ENCODE peak calls at places on chromosomes 11 and 22, in six cellular contexts. One of them, this sample, is unnamed.

GRCh38 chr11:33320814-33321330 is 63.7 kb downstream of the HIPK3 start:
- DNase-seq in psoas muscle: no peak
- DNase-seq in left ventricle myocardium inferior: no peak
- DNase-seq in tibial artery: no peak
- DNase-seq in endodermal cell: no peak
- DNase-seq in kidney: no peak
- DNase-seq in this sample: no peak

GRCh38 chr11:67371549-67372231 is 1.7 kb downstream of the CLCF1 start:
- DNase-seq in psoas muscle: no peak
- DNase-seq in left ventricle myocardium inferior: no peak
- DNase-seq in tibial artery: peak; percentile 82
- DNase-seq in endodermal cell: peak; percentile 85
- DNase-seq in kidney: no peak
- DNase-seq in this sample: peak; percentile 53

GRCh38 chr22:45453764-45454163 is 40.3 kb downstream of the RIBC2 start:
- DNase-seq in psoas muscle: peak; percentile 18
- DNase-seq in left ventricle myocardium inferior: no peak
- DNase-seq in tibial artery: no peak
- DNase-seq in endodermal cell: no peak
- DNase-seq in kidney: no peak
- DNase-seq in this sample: no peak

GRCh38 chr22:48713266-48714205 is 1114.1 kb downstream of the BRD1 start:
- DNase-seq in psoas muscle: peak; percentile 42
- DNase-seq in left ventricle myocardium inferior: peak; percentile 6
- DNase-seq in tibial artery: peak; percentile 45
- DNase-seq in endodermal cell: peak; percentile 35
- DNase-seq in kidney: peak; percentile 56
- DNase-seq in this sample: no peak

GRCh38 chr11:73493838-73494598 is 103.9 kb downstream of the FAM168A start:
- DNase-seq in psoas muscle: no peak
- DNase-seq in left ventricle myocardium inferior: no peak
- DNase-seq in tibial artery: no peak
- DNase-seq in endodermal cell: peak; percentile 88
- DNase-seq in kidney: no peak
- DNase-seq in this sample: no peak

GRCh38 chr11:14336507-14337503 is 22.2 kb downstream of the RRAS2 start:
- DNase-seq in psoas muscle: no peak
- DNase-seq in left ventricle myocardium inferior: no peak
- DNase-seq in tibial artery: no peak
- DNase-seq in endodermal cell: no peak
- DNase-seq in kidney: no peak
- DNase-seq in this sample: no peak

GRCh38 chr11:128189823-128190222 is 397.5 kb downstream of the ETS1 start:
- DNase-seq in psoas muscle: no peak
- DNase-seq in left ventricle myocardium inferior: no peak
- DNase-seq in tibial artery: no peak
- DNase-seq in endodermal cell: no peak
- DNase-seq in kidney: no peak
- DNase-seq in this sample: no peak

GRCh38 chr11:118628861-118629549 is 21.6 kb downstream of the PHLDB1 start:
- DNase-seq in psoas muscle: peak; percentile 70
- DNase-seq in left ventricle myocardium inferior: no peak
- DNase-seq in tibial artery: no peak
- DNase-seq in endodermal cell: no peak
- DNase-seq in kidney: no peak
- DNase-seq in this sample: no peak

GRCh38 chr11:85685820-85686459 is at the start of gene CCDC89:
- DNase-seq in psoas muscle: peak; percentile 85
- DNase-seq in left ventricle myocardium inferior: peak; percentile 77
- DNase-seq in tibial artery: peak; percentile 91
- DNase-seq in endodermal cell: no peak
- DNase-seq in kidney: peak; percentile 88
- DNase-seq in this sample: peak; percentile 93

GRCh38 chr22:46113910-46114517 is 36.3 kb upstream of the PPARA start:
- DNase-seq in psoas muscle: peak; percentile 83
- DNase-seq in left ventricle myocardium inferior: peak; percentile 66
- DNase-seq in tibial artery: peak; percentile 90
- DNase-seq in endodermal cell: no peak
- DNase-seq in kidney: no peak
- DNase-seq in this sample: peak; percentile 62

GRCh38 chr11:102117472-102118113 is 7.3 kb downstream of the YAP1 start:
- DNase-seq in psoas muscle: no peak
- DNase-seq in left ventricle myocardium inferior: no peak
- DNase-seq in tibial artery: no peak
- DNase-seq in endodermal cell: no peak
- DNase-seq in kidney: no peak
- DNase-seq in this sample: no peak

GRCh38 chr22:48204296-48204695 is 1441.8 kb downstream of the TBC1D22A start:
- DNase-seq in psoas muscle: no peak
- DNase-seq in left ventricle myocardium inferior: no peak
- DNase-seq in tibial artery: no peak
- DNase-seq in endodermal cell: no peak
- DNase-seq in kidney: no peak
- DNase-seq in this sample: no peak

GRCh38 chr11:82848829-82849228 is 51.4 kb downstream of the PRCP start:
- DNase-seq in psoas muscle: no peak
- DNase-seq in left ventricle myocardium inferior: no peak
- DNase-seq in tibial artery: no peak
- DNase-seq in endodermal cell: no peak
- DNase-seq in kidney: no peak
- DNase-seq in this sample: no peak

GRCh38 chr11:87463486-87464102 is 425.9 kb downstream of the TMEM135 start:
- DNase-seq in psoas muscle: no peak
- DNase-seq in left ventricle myocardium inferior: no peak
- DNase-seq in tibial artery: no peak
- DNase-seq in endodermal cell: peak; percentile 70
- DNase-seq in kidney: no peak
- DNase-seq in this sample: no peak

GRCh38 chr11:65663634-65664200 is 1.0 kb upstream of the RELA start:
- DNase-seq in psoas muscle: peak; percentile 83
- DNase-seq in left ventricle myocardium inferior: peak; percentile 56
- DNase-seq in tibial artery: peak; percentile 87
- DNase-seq in endodermal cell: no peak
- DNase-seq in kidney: peak; percentile 89
- DNase-seq in this sample: peak; percentile 80

DNA sequence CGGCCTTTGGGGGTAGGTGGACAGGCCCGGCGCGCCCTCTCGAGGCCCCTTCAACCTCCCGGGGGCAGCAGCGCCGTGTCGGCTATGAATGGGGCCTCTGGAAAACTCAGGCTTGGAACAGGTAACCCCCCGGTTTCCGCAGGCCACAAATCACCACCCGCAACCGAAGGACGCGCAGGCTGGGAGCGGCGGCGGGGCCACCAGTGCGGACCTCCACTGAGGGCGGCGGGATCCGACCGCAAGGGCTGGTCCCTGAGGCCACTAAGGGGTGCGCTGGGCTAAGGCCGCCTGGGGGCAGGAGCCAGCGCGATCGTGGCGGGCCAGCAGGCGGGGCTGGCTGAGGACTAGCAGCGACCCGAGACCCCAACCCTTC is 695 bp upstream of the ATF4 start:
- DNase-seq in psoas muscle: peak; percentile 84
- DNase-seq in left ventricle myocardium inferior: peak; percentile 62
- DNase-seq in tibial artery: peak; percentile 80
- DNase-seq in endodermal cell: no peak
- DNase-seq in kidney: peak; percentile 89
- DNase-seq in this sample: peak; percentile 61
- H3K27ac ChIP-seq in psoas muscle: peak overlapping the region; percentile 100
- H3K27ac ChIP-seq in left ventricle myocardium inferior: peak overlapping the region; percentile 99
- H3K27ac ChIP-seq in tibial artery: peak overlapping the region; percentile 98
- H3K27ac ChIP-seq in endodermal cell: peak overlapping the region; percentile 92
- H3K27ac ChIP-seq in kidney: peak overlapping the region; percentile 100
- H3K27ac ChIP-seq in this sample: peak overlapping the region; percentile 98

GRCh38 chr11:121563003-121563402 is 110.2 kb upstream of the SORL1-AS1 start:
- DNase-seq in psoas muscle: no peak
- DNase-seq in left ventricle myocardium inferior: no peak
- DNase-seq in tibial artery: no peak
- DNase-seq in endodermal cell: no peak
- DNase-seq in kidney: no peak
- DNase-seq in this sample: no peak

GRCh38 chr11:121559812-121560211 is 107.0 kb upstream of the SORL1-AS1 start:
- DNase-seq in psoas muscle: no peak
- DNase-seq in left ventricle myocardium inferior: no peak
- DNase-seq in tibial artery: no peak
- DNase-seq in endodermal cell: no peak
- DNase-seq in kidney: no peak
- DNase-seq in this sample: no peak

GRCh38 chr11:121561716-121562115 is 108.9 kb upstream of the SORL1-AS1 start:
- DNase-seq in psoas muscle: no peak
- DNase-seq in left ventricle myocardium inferior: no peak
- DNase-seq in tibial artery: no peak
- DNase-seq in endodermal cell: no peak
- DNase-seq in kidney: no peak
- DNase-seq in this sample: no peak

GRCh38 chr11:121561240-121561639 is 108.5 kb upstream of the SORL1-AS1 start:
- DNase-seq in psoas muscle: no peak
- DNase-seq in left ventricle myocardium inferior: no peak
- DNase-seq in tibial artery: no peak
- DNase-seq in endodermal cell: no peak
- DNase-seq in kidney: no peak
- DNase-seq in this sample: no peak

GRCh38 chr11:121560251-121560650 is 107.5 kb upstream of the SORL1-AS1 start:
- DNase-seq in psoas muscle: no peak
- DNase-seq in left ventricle myocardium inferior: no peak
- DNase-seq in tibial artery: no peak
- DNase-seq in endodermal cell: no peak
- DNase-seq in kidney: no peak
- DNase-seq in this sample: no peak
- H3K36me3 ChIP-seq in psoas muscle: no peaks in the 10 kb centered on the region
- H3K36me3 ChIP-seq in left ventricle myocardium inferior: peaks cover 3% of the 10 kb centered on the region
- H3K36me3 ChIP-seq in tibial artery: peaks cover 21% of the 10 kb centered on the region
- H3K36me3 ChIP-seq in endodermal cell: peaks cover 19% of the 10 kb centered on the region
- H3K36me3 ChIP-seq in kidney: peaks cover 17% of the 10 kb centered on the region
- H3K36me3 ChIP-seq in this sample: no peaks in the 10 kb centered on the region

GRCh38 chr22:19772422-19772672 is 11.8 kb downstream of the TBX1 start:
- DNase-seq in psoas muscle: no peak
- DNase-seq in left ventricle myocardium inferior: no peak
- DNase-seq in tibial artery: no peak
- DNase-seq in endodermal cell: no peak
- DNase-seq in kidney: peak; percentile 13
- DNase-seq in this sample: no peak

GRCh38 chr22:19770349-19771220 is 10.0 kb downstream of the TBX1 start:
- DNase-seq in psoas muscle: peak; percentile 40
- DNase-seq in left ventricle myocardium inferior: no peak
- DNase-seq in tibial artery: no peak
- DNase-seq in endodermal cell: no peak
- DNase-seq in kidney: peak; percentile 52
- DNase-seq in this sample: no peak

GRCh38 chr22:19773470-19774040 is 13.0 kb downstream of the TBX1 start:
- DNase-seq in psoas muscle: peak; percentile 30
- DNase-seq in left ventricle myocardium inferior: no peak
- DNase-seq in tibial artery: no peak
- DNase-seq in endodermal cell: no peak
- DNase-seq in kidney: peak; percentile 55
- DNase-seq in this sample: no peak

GRCh38 chr22:19774628-19775027 is 14.1 kb downstream of the TBX1 start:
- DNase-seq in psoas muscle: no peak
- DNase-seq in left ventricle myocardium inferior: peak; percentile 1
- DNase-seq in tibial artery: no peak
- DNase-seq in endodermal cell: no peak
- DNase-seq in kidney: no peak
- DNase-seq in this sample: no peak

GRCh38 chr22:19772673-19773469 is 12.3 kb downstream of the TBX1 start:
- DNase-seq in psoas muscle: peak; percentile 47
- DNase-seq in left ventricle myocardium inferior: no peak
- DNase-seq in tibial artery: no peak
- DNase-seq in endodermal cell: no peak
- DNase-seq in kidney: peak; percentile 73
- DNase-seq in this sample: no peak
- TF ChIP-seq CTCF in psoas muscle: no peak
- TF ChIP-seq CTCF in left ventricle myocardium inferior: no peak
- TF ChIP-seq CTCF in tibial artery: no peak
- TF ChIP-seq CTCF in endodermal cell: no peak
- TF ChIP-seq CTCF in kidney: no peak
- TF ChIP-seq CTCF in this sample: no peak

DNA sequence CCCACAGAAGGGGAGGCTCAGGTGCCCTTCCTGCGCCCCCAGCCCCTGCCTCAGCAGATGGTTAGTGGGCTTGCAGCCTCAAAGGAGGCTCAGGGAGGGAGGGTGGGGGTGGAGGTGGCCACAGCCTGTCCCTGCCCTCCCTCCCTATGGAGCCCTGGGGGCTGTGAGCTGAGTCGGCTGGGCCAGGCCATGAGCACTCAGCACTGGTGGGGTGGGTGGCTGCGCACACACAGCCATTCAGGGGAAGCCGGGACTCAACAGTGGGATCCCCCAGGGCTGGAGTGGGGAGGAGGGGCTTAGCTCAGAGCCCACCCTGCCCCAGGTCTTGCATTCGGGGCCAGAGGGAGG is 50.2 kb downstream of the FLRT1 start:
- DNase-seq in psoas muscle: no peak
- DNase-seq in left ventricle myocardium inferior: no peak
- DNase-seq in tibial artery: no peak
- DNase-seq in endodermal cell: no peak
- DNase-seq in kidney: no peak
- DNase-seq in this sample: no peak
- H3K27ac ChIP-seq in psoas muscle: no peak overlapping the region
- H3K27ac ChIP-seq in left ventricle myocardium inferior: no peak overlapping the region
- H3K27ac ChIP-seq in tibial artery: no peak overlapping the region
- H3K27ac ChIP-seq in endodermal cell: no peak overlapping the region
- H3K27ac ChIP-seq in kidney: peak overlapping the region; percentile 56
- H3K27ac ChIP-seq in this sample: peak overlapping the region; percentile 43

GRCh38 chr22:19463008-19463407 is 15.5 kb upstream of the C22orf39 start:
- DNase-seq in psoas muscle: no peak
- DNase-seq in left ventricle myocardium inferior: no peak
- DNase-seq in tibial artery: no peak
- DNase-seq in endodermal cell: no peak
- DNase-seq in kidney: no peak
- DNase-seq in this sample: no peak
- H3K36me3 ChIP-seq in psoas muscle: peaks cover 100% of the 10 kb centered on the region
- H3K36me3 ChIP-seq in left ventricle myocardium inferior: peaks cover 81% of the 10 kb centered on the region
- H3K36me3 ChIP-seq in tibial artery: peaks cover 64% of the 10 kb centered on the region
- H3K36me3 ChIP-seq in endodermal cell: peaks cover 91% of the 10 kb centered on the region
- H3K36me3 ChIP-seq in kidney: peaks cover 48% of the 10 kb centered on the region
- H3K36me3 ChIP-seq in this sample: no peaks in the 10 kb centered on the region

This sample was measured in uterus.